ENCODE peak calls at places on chromosomes 7 and 10, in ten cellular contexts. One of them, this sample, is unnamed.

GRCh38 chr7:27973625-27974024 is 207.0 kb downstream of the JAZF1 start:
- DNase-seq in HTR-8/SVneo: no peak
- DNase-seq in iris pigment epithelial cell: no peak
- DNase-seq in activated CD4-positive, alpha-beta T cell treated with anti-CD3 and anti-CD28 coated beads for 48 hours: no peak
- DNase-seq in astrocyte: no peak
- DNase-seq in GM23338: no peak
- DNase-seq in left lobe of liver: no peak
- DNase-seq in NAMALWA: no peak
- DNase-seq in glutamatergic neuron: no peak
- DNase-seq in NCI-H345: no peak
- DNase-seq in this sample: no peak

GRCh38 chr7:128431221-128431620 is 21.4 kb upstream of the IMPDH1 start:
- DNase-seq in HTR-8/SVneo: no peak
- DNase-seq in iris pigment epithelial cell: peak; percentile 36
- DNase-seq in activated CD4-positive, alpha-beta T cell treated with anti-CD3 and anti-CD28 coated beads for 48 hours: no peak
- DNase-seq in astrocyte: no peak
- DNase-seq in GM23338: peak; percentile 50
- DNase-seq in left lobe of liver: no peak
- DNase-seq in NAMALWA: no peak
- DNase-seq in glutamatergic neuron: no peak
- DNase-seq in NCI-H345: no peak
- DNase-seq in this sample: no peak

GRCh38 chr7:25839084-25839769 is 312.8 kb upstream of the NFE2L3 start:
- DNase-seq in HTR-8/SVneo: no peak
- DNase-seq in iris pigment epithelial cell: no peak
- DNase-seq in activated CD4-positive, alpha-beta T cell treated with anti-CD3 and anti-CD28 coated beads for 48 hours: no peak
- DNase-seq in astrocyte: no peak
- DNase-seq in GM23338: peak; percentile 69
- DNase-seq in left lobe of liver: no peak
- DNase-seq in NAMALWA: peak; percentile 16
- DNase-seq in glutamatergic neuron: no peak
- DNase-seq in NCI-H345: no peak
- DNase-seq in this sample: no peak

GRCh38 chr10:29811751-29812427 is 177.1 kb upstream of the SVIL start:
- DNase-seq in HTR-8/SVneo: peak; percentile 33
- DNase-seq in iris pigment epithelial cell: peak; percentile 95
- DNase-seq in activated CD4-positive, alpha-beta T cell treated with anti-CD3 and anti-CD28 coated beads for 48 hours: peak; percentile 47
- DNase-seq in astrocyte: peak; percentile 99
- DNase-seq in GM23338: no peak
- DNase-seq in left lobe of liver: no peak
- DNase-seq in NAMALWA: no peak
- DNase-seq in glutamatergic neuron: no peak
- DNase-seq in NCI-H345: peak; percentile 9
- DNase-seq in this sample: peak; percentile 36

GRCh38 chr7:587769-588168 is 68.1 kb upstream of the PDGFA start:
- DNase-seq in HTR-8/SVneo: peak; percentile 72
- DNase-seq in iris pigment epithelial cell: no peak
- DNase-seq in activated CD4-positive, alpha-beta T cell treated with anti-CD3 and anti-CD28 coated beads for 48 hours: no peak
- DNase-seq in astrocyte: no peak
- DNase-seq in GM23338: no peak
- DNase-seq in left lobe of liver: no peak
- DNase-seq in NAMALWA: no peak
- DNase-seq in glutamatergic neuron: no peak
- DNase-seq in NCI-H345: no peak
- DNase-seq in this sample: no peak

GRCh38 chr7:2937701-2938513 is 93.8 kb upstream of the GNA12 start:
- DNase-seq in HTR-8/SVneo: no peak
- DNase-seq in iris pigment epithelial cell: no peak
- DNase-seq in activated CD4-positive, alpha-beta T cell treated with anti-CD3 and anti-CD28 coated beads for 48 hours: no peak
- DNase-seq in astrocyte: no peak
- DNase-seq in GM23338: no peak
- DNase-seq in left lobe of liver: peak; percentile 60
- DNase-seq in NAMALWA: no peak
- DNase-seq in glutamatergic neuron: no peak
- DNase-seq in NCI-H345: no peak
- DNase-seq in this sample: no peak

GRCh38 chr10:17217661-17218306 is 10.3 kb upstream of the VIM start:
- DNase-seq in HTR-8/SVneo: no peak
- DNase-seq in iris pigment epithelial cell: peak; percentile 76
- DNase-seq in activated CD4-positive, alpha-beta T cell treated with anti-CD3 and anti-CD28 coated beads for 48 hours: no peak
- DNase-seq in astrocyte: peak; percentile 91
- DNase-seq in GM23338: no peak
- DNase-seq in left lobe of liver: no peak
- DNase-seq in NAMALWA: no peak
- DNase-seq in glutamatergic neuron: no peak
- DNase-seq in NCI-H345: no peak
- DNase-seq in this sample: no peak

GRCh38 chr10:46283217-46283944 is 3.4 kb upstream of the ANTXRL start:
- DNase-seq in HTR-8/SVneo: no peak
- DNase-seq in iris pigment epithelial cell: peak; percentile 6
- DNase-seq in activated CD4-positive, alpha-beta T cell treated with anti-CD3 and anti-CD28 coated beads for 48 hours: no peak
- DNase-seq in astrocyte: no peak
- DNase-seq in GM23338: no peak
- DNase-seq in left lobe of liver: peak; percentile 40
- DNase-seq in NAMALWA: no peak
- DNase-seq in glutamatergic neuron: no peak
- DNase-seq in NCI-H345: no peak
- DNase-seq in this sample: no peak

GRCh38 chr7:44853391-44853790 is 5.5 kb upstream of the H2AZ2 start:
- DNase-seq in HTR-8/SVneo: no peak
- DNase-seq in iris pigment epithelial cell: no peak
- DNase-seq in activated CD4-positive, alpha-beta T cell treated with anti-CD3 and anti-CD28 coated beads for 48 hours: peak; percentile 51
- DNase-seq in astrocyte: no peak
- DNase-seq in GM23338: no peak
- DNase-seq in left lobe of liver: no peak
- DNase-seq in NAMALWA: no peak
- DNase-seq in glutamatergic neuron: no peak
- DNase-seq in NCI-H345: no peak
- DNase-seq in this sample: no peak

GRCh38 chr10:121442086-121442485 is 156.2 kb downstream of the FGFR2 start:
- DNase-seq in HTR-8/SVneo: no peak
- DNase-seq in iris pigment epithelial cell: no peak
- DNase-seq in activated CD4-positive, alpha-beta T cell treated with anti-CD3 and anti-CD28 coated beads for 48 hours: no peak
- DNase-seq in astrocyte: no peak
- DNase-seq in GM23338: no peak
- DNase-seq in left lobe of liver: no peak
- DNase-seq in NAMALWA: no peak
- DNase-seq in glutamatergic neuron: no peak
- DNase-seq in NCI-H345: no peak
- DNase-seq in this sample: no peak

GRCh38 chr7:111486472-111487142 is 75.7 kb downstream of the IMMP2L start:
- DNase-seq in HTR-8/SVneo: peak; percentile 31
- DNase-seq in iris pigment epithelial cell: peak; percentile 65
- DNase-seq in activated CD4-positive, alpha-beta T cell treated with anti-CD3 and anti-CD28 coated beads for 48 hours: no peak
- DNase-seq in astrocyte: peak; percentile 38
- DNase-seq in GM23338: peak; percentile 62
- DNase-seq in left lobe of liver: no peak
- DNase-seq in NAMALWA: peak; percentile 68
- DNase-seq in glutamatergic neuron: no peak
- DNase-seq in NCI-H345: peak; percentile 60
- DNase-seq in this sample: no peak

GRCh38 chr10:119303886-119304285 is 96.5 kb downstream of the GRK5 start:
- DNase-seq in HTR-8/SVneo: no peak
- DNase-seq in iris pigment epithelial cell: no peak
- DNase-seq in activated CD4-positive, alpha-beta T cell treated with anti-CD3 and anti-CD28 coated beads for 48 hours: no peak
- DNase-seq in astrocyte: no peak
- DNase-seq in GM23338: no peak
- DNase-seq in left lobe of liver: no peak
- DNase-seq in NAMALWA: no peak
- DNase-seq in glutamatergic neuron: no peak
- DNase-seq in NCI-H345: no peak
- DNase-seq in this sample: no peak

GRCh38 chr10:112721080-112721698 is 228.9 kb upstream of the TCF7L2 start:
- DNase-seq in HTR-8/SVneo: peak; percentile 21
- DNase-seq in iris pigment epithelial cell: peak; percentile 54
- DNase-seq in activated CD4-positive, alpha-beta T cell treated with anti-CD3 and anti-CD28 coated beads for 48 hours: no peak
- DNase-seq in astrocyte: no peak
- DNase-seq in GM23338: peak; percentile 72
- DNase-seq in left lobe of liver: no peak
- DNase-seq in NAMALWA: peak; percentile 62
- DNase-seq in glutamatergic neuron: no peak
- DNase-seq in NCI-H345: no peak
- DNase-seq in this sample: no peak

GRCh38 chr7:18420176-18420575 is 75.4 kb upstream of the HDAC9 start:
- DNase-seq in HTR-8/SVneo: no peak
- DNase-seq in iris pigment epithelial cell: no peak
- DNase-seq in activated CD4-positive, alpha-beta T cell treated with anti-CD3 and anti-CD28 coated beads for 48 hours: no peak
- DNase-seq in astrocyte: no peak
- DNase-seq in GM23338: no peak
- DNase-seq in left lobe of liver: no peak
- DNase-seq in NAMALWA: no peak
- DNase-seq in glutamatergic neuron: no peak
- DNase-seq in NCI-H345: no peak
- DNase-seq in this sample: no peak

GRCh38 chr7:95250591-95250990 is 73.7 kb downstream of the PON1 start:
- DNase-seq in HTR-8/SVneo: no peak
- DNase-seq in iris pigment epithelial cell: no peak
- DNase-seq in activated CD4-positive, alpha-beta T cell treated with anti-CD3 and anti-CD28 coated beads for 48 hours: no peak
- DNase-seq in astrocyte: no peak
- DNase-seq in GM23338: no peak
- DNase-seq in left lobe of liver: no peak
- DNase-seq in NAMALWA: no peak
- DNase-seq in glutamatergic neuron: peak; percentile 24
- DNase-seq in NCI-H345: no peak
- DNase-seq in this sample: no peak

GRCh38 chr7:19107392-19108147 is 9.9 kb downstream of the TWIST1 start:
- DNase-seq in HTR-8/SVneo: no peak
- DNase-seq in iris pigment epithelial cell: peak; percentile 84
- DNase-seq in activated CD4-positive, alpha-beta T cell treated with anti-CD3 and anti-CD28 coated beads for 48 hours: no peak
- DNase-seq in astrocyte: peak; percentile 59
- DNase-seq in GM23338: peak; percentile 73
- DNase-seq in left lobe of liver: no peak
- DNase-seq in NAMALWA: peak; percentile 22
- DNase-seq in glutamatergic neuron: no peak
- DNase-seq in NCI-H345: no peak
- DNase-seq in this sample: no peak

GRCh38 chr7:149005427-149006344 is 22.6 kb downstream of the PDIA4 start:
- DNase-seq in HTR-8/SVneo: peak; percentile 59
- DNase-seq in iris pigment epithelial cell: peak; percentile 51
- DNase-seq in activated CD4-positive, alpha-beta T cell treated with anti-CD3 and anti-CD28 coated beads for 48 hours: peak; percentile 88
- DNase-seq in astrocyte: no peak
- DNase-seq in GM23338: peak; percentile 95
- DNase-seq in left lobe of liver: peak; percentile 75
- DNase-seq in NAMALWA: peak; percentile 88
- DNase-seq in glutamatergic neuron: peak; percentile 83
- DNase-seq in NCI-H345: peak; percentile 70
- DNase-seq in this sample: no peak

GRCh38 chr7:36420307-36420706 is 30.6 kb downstream of the ANLN start:
- DNase-seq in HTR-8/SVneo: no peak
- DNase-seq in iris pigment epithelial cell: no peak
- DNase-seq in activated CD4-positive, alpha-beta T cell treated with anti-CD3 and anti-CD28 coated beads for 48 hours: no peak
- DNase-seq in astrocyte: no peak
- DNase-seq in GM23338: no peak
- DNase-seq in left lobe of liver: no peak
- DNase-seq in NAMALWA: no peak
- DNase-seq in glutamatergic neuron: no peak
- DNase-seq in NCI-H345: no peak
- DNase-seq in this sample: no peak

GRCh38 chr7:7779888-7780287 is 61.5 kb upstream of the RPA3 start:
- DNase-seq in HTR-8/SVneo: no peak
- DNase-seq in iris pigment epithelial cell: no peak
- DNase-seq in activated CD4-positive, alpha-beta T cell treated with anti-CD3 and anti-CD28 coated beads for 48 hours: no peak
- DNase-seq in astrocyte: no peak
- DNase-seq in GM23338: no peak
- DNase-seq in left lobe of liver: no peak
- DNase-seq in NAMALWA: no peak
- DNase-seq in glutamatergic neuron: no peak
- DNase-seq in NCI-H345: no peak
- DNase-seq in this sample: no peak

GRCh38 chr7:77538186-77538907 is 1.3 kb downstream of the PTPN12 start:
- DNase-seq in HTR-8/SVneo: peak; percentile 65
- DNase-seq in iris pigment epithelial cell: peak; percentile 90
- DNase-seq in activated CD4-positive, alpha-beta T cell treated with anti-CD3 and anti-CD28 coated beads for 48 hours: no peak
- DNase-seq in astrocyte: peak; percentile 87
- DNase-seq in GM23338: peak; percentile 91
- DNase-seq in left lobe of liver: peak; percentile 84
- DNase-seq in NAMALWA: peak; percentile 48
- DNase-seq in glutamatergic neuron: peak; percentile 74
- DNase-seq in NCI-H345: peak; percentile 79
- DNase-seq in this sample: no peak

GRCh38 chr7:138004936-138005335 is 3.0 kb upstream of the CREB3L2 start:
- DNase-seq in HTR-8/SVneo: no peak
- DNase-seq in iris pigment epithelial cell: no peak
- DNase-seq in activated CD4-positive, alpha-beta T cell treated with anti-CD3 and anti-CD28 coated beads for 48 hours: no peak
- DNase-seq in astrocyte: no peak
- DNase-seq in GM23338: no peak
- DNase-seq in left lobe of liver: no peak
- DNase-seq in NAMALWA: no peak
- DNase-seq in glutamatergic neuron: no peak
- DNase-seq in NCI-H345: no peak
- DNase-seq in this sample: no peak

GRCh38 chr7:45884136-45884535 is 4.2 kb upstream of the IGFBP1 start:
- DNase-seq in HTR-8/SVneo: no peak
- DNase-seq in iris pigment epithelial cell: no peak
- DNase-seq in activated CD4-positive, alpha-beta T cell treated with anti-CD3 and anti-CD28 coated beads for 48 hours: no peak
- DNase-seq in astrocyte: no peak
- DNase-seq in GM23338: no peak
- DNase-seq in left lobe of liver: no peak
- DNase-seq in NAMALWA: no peak
- DNase-seq in glutamatergic neuron: no peak
- DNase-seq in NCI-H345: no peak
- DNase-seq in this sample: no peak

GRCh38 chr7:123635551-123636359 is 19.9 kb upstream of the LMOD2 start:
- DNase-seq in HTR-8/SVneo: no peak
- DNase-seq in iris pigment epithelial cell: peak; percentile 68
- DNase-seq in activated CD4-positive, alpha-beta T cell treated with anti-CD3 and anti-CD28 coated beads for 48 hours: no peak
- DNase-seq in astrocyte: peak; percentile 17
- DNase-seq in GM23338: peak; percentile 60
- DNase-seq in left lobe of liver: no peak
- DNase-seq in NAMALWA: peak; percentile 57
- DNase-seq in glutamatergic neuron: no peak
- DNase-seq in NCI-H345: peak; percentile 18
- DNase-seq in this sample: no peak

GRCh38 chr7:91357929-91358328 is 93.7 kb downstream of the FZD1 start:
- DNase-seq in HTR-8/SVneo: no peak
- DNase-seq in iris pigment epithelial cell: no peak
- DNase-seq in activated CD4-positive, alpha-beta T cell treated with anti-CD3 and anti-CD28 coated beads for 48 hours: no peak
- DNase-seq in astrocyte: no peak
- DNase-seq in GM23338: no peak
- DNase-seq in left lobe of liver: no peak
- DNase-seq in NAMALWA: no peak
- DNase-seq in glutamatergic neuron: no peak
- DNase-seq in NCI-H345: no peak
- DNase-seq in this sample: no peak

GRCh38 chr7:121456785-121457359 is 60.8 kb upstream of the FAM3C start:
- DNase-seq in HTR-8/SVneo: no peak
- DNase-seq in iris pigment epithelial cell: no peak
- DNase-seq in activated CD4-positive, alpha-beta T cell treated with anti-CD3 and anti-CD28 coated beads for 48 hours: no peak
- DNase-seq in astrocyte: no peak
- DNase-seq in GM23338: no peak
- DNase-seq in left lobe of liver: no peak
- DNase-seq in NAMALWA: no peak
- DNase-seq in glutamatergic neuron: no peak
- DNase-seq in NCI-H345: no peak
- DNase-seq in this sample: no peak

GRCh38 chr10:99927719-99928280 is 81.9 kb downstream of the DNMBP start:
- DNase-seq in HTR-8/SVneo: no peak
- DNase-seq in iris pigment epithelial cell: peak; percentile 44
- DNase-seq in activated CD4-positive, alpha-beta T cell treated with anti-CD3 and anti-CD28 coated beads for 48 hours: no peak
- DNase-seq in astrocyte: no peak
- DNase-seq in GM23338: no peak
- DNase-seq in left lobe of liver: no peak
- DNase-seq in NAMALWA: no peak
- DNase-seq in glutamatergic neuron: no peak
- DNase-seq in NCI-H345: no peak
- DNase-seq in this sample: no peak

This sample was measured in amygdala.